ENCODE peak calls at places on chromosomes 12 and 14, in four cellular contexts. Y is gastrocnemius medialis, M is mammary epithelial cell, V is mesothelial cell of epicardium. W is an unnamed sample.

GRCh38 chr12:118549506-118550109 is 173.3 kb downstream of the SUDS3 start:
- DNase-seq in Y (no peak), M (no peak), V (no peak), W (no peak)

GRCh38 chr12:69055280-69055679 is 122.3 kb upstream of the CPM start:
- DNase-seq in Y (no peak), M (no peak), V (no peak), W (no peak)

GRCh38 chr14:23402296-23403138 is 5.6 kb downstream of the MYH6 start:
- DNase-seq in Y (peak; percentile 49), M (no peak), V (no peak), W (no peak)

GRCh38 chr12:40336573-40337199 is 111.9 kb downstream of the LRRK2 start:
- DNase-seq in Y (no peak), M (no peak), V (no peak), W (no peak)

GRCh38 chr12:31682136-31682962 is 22.9 kb downstream of the ETFBKMT start:
- DNase-seq in Y (peak; percentile 20), M (peak; percentile 73), V (no peak), W (peak; percentile 47)

GRCh38 chr14:38553586-38553985 is 297.7 kb upstream of the CLEC14A start:
- DNase-seq in Y (no peak), M (no peak), V (no peak), W (no peak)

GRCh38 chr14:59239030-59239429 is 50.6 kb downstream of the DAAM1 start:
- DNase-seq in Y (no peak), M (no peak), V (no peak), W (no peak)

GRCh38 chr14:51849095-51849494 is 11.3 kb upstream of the GNG2 start:
- DNase-seq in Y (no peak), M (peak; percentile 77), V (no peak), W (peak; percentile 59)

GRCh38 chr12:19402743-19403400 is 36.4 kb upstream of the AEBP2 start:
- DNase-seq in Y (peak; percentile 17), M (peak; percentile 21), V (no peak), W (no peak)

GRCh38 chr12:12323118-12323517 is 26.9 kb downstream of the MANSC1 start:
- DNase-seq in Y (no peak), M (no peak), V (no peak), W (no peak)

GRCh38 chr12:6943387-6943718 is 263 bp upstream of the RNU7-1 start:
- DNase-seq in Y (peak; percentile 88), M (peak; percentile 85), V (peak; percentile 74), W (peak; percentile 65)

GRCh38 chr14:79204591-79204990 is 1006.7 kb downstream of the DIO2 start:
- DNase-seq in Y (no peak), M (no peak), V (no peak), W (no peak)

GRCh38 chr12:85765443-85765842 is 70.8 kb downstream of the RASSF9 start:
- DNase-seq in Y (no peak), M (no peak), V (no peak), W (no peak)

GRCh38 chr12:92143280-92143679 is 2.4 kb downstream of the BTG1 start:
- DNase-seq in Y (no peak), M (no peak), V (no peak), W (no peak)

GRCh38 chr12:83603106-83603505 is 916.4 kb downstream of the TMTC2 start:
- DNase-seq in Y (no peak), M (no peak), V (no peak), W (no peak)

GRCh38 chr12:70812124-70812523 is 108.4 kb downstream of the PTPRR start:
- DNase-seq in Y (no peak), M (no peak), V (no peak), W (no peak)

GRCh38 chr14:33287204-33287603 is 348.5 kb downstream of the NPAS3 start:
- DNase-seq in Y (no peak), M (no peak), V (no peak), W (no peak)

GRCh38 chr12:33438890-33439586 is 581 bp downstream of the SYT10 start:
- DNase-seq in Y (no peak), M (peak; percentile 24), V (peak; percentile 71), W (no peak)

GRCh38 chr12:59626382-59626781 is 30.6 kb downstream of the SLC16A7 start:
- DNase-seq in Y (no peak), M (peak; percentile 73), V (no peak), W (no peak)

GRCh38 chr12:108729612-108730336 is 1.5 kb downstream of the CORO1C start:
- DNase-seq in Y (no peak), M (peak; percentile 78), V (no peak), W (no peak)

GRCh38 chr12:110688446-110689001 is 391 bp downstream of the HVCN1 start:
- DNase-seq in Y (no peak), M (no peak), V (no peak), W (no peak)

GRCh38 chr14:76883437-76883836 is 57.2 kb downstream of the LRRC74A start:
- DNase-seq in Y (no peak), M (no peak), V (no peak), W (no peak)

GRCh38 chr12:67042697-67043131 is 226.4 kb upstream of the CAND1 start:
- DNase-seq in Y (no peak), M (peak; percentile 62), V (no peak), W (no peak)

GRCh38 chr14:79552778-79553177 is 658.5 kb downstream of the DIO2 start:
- DNase-seq in Y (no peak), M (no peak), V (no peak), W (no peak)

GRCh38 chr12:107131832-107132616 is 38.7 kb upstream of the CRY1 start:
- DNase-seq in Y (no peak), M (peak; percentile 53), V (no peak), W (no peak)

GRCh38 chr12:26648999-26649398 is 184.0 kb downstream of the ITPR2 start:
- DNase-seq in Y (no peak), M (peak; percentile 9), V (no peak), W (no peak)

GRCh38 chr14:100536721-100537700 is 50.2 kb downstream of the BEGAIN start:
- DNase-seq in Y (peak; percentile 3), M (no peak), V (peak; percentile 34), W (no peak)

DNA sequence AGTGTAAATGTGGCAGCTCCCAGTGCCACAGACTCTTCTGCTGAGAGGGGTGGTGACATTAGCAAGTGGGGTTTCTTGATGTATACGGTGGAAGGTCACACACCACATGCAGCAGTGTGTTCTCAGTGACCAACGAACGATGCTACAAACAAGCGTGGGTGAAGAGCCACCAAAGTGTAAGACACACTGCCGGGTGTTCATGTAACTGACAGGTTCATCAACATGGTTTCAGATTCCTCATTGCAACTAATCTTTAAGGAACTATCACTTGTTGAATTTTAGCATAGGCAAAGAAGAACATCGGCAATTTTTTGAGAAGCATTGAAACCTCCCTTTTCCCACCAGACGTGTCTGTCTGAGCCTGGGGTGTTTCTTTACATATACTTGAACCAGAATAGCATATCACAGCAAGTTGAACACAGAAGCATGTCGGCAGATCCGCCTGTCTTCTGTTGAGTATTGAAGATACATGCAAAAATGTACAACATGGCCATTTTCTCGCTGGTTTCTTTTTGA is 58.8 kb downstream of the PPP2R5C start:
- DNase-seq in Y (no peak), M (no peak), V (no peak), W (peak; percentile 55)
- TF ChIP-seq CTCF in Y (no peak), M (no peak), V (no peak), W (no peak)

GRCh38 chr12:64407342-64408223 is 3.4 kb downstream of the XPOT start:
- DNase-seq in Y (no peak), M (no peak), V (no peak), W (no peak)

GRCh38 chr12:64418209-64418608 is 14.0 kb downstream of the XPOT start:
- DNase-seq in Y (no peak), M (no peak), V (no peak), W (no peak)

GRCh38 chr12:64411427-64411826 is 7.2 kb downstream of the XPOT start:
- DNase-seq in Y (no peak), M (no peak), V (no peak), W (no peak)

GRCh38 chr12:64413884-64414283 is 9.7 kb downstream of the XPOT start:
- DNase-seq in Y (no peak), M (no peak), V (no peak), W (no peak)

GRCh38 chr12:64412458-64412857 is 8.3 kb downstream of the XPOT start:
- DNase-seq in Y (no peak), M (no peak), V (no peak), W (no peak)
- TF ChIP-seq CTCF in Y (no peak), M (no peak), V (no peak), W (no peak)

DNA sequence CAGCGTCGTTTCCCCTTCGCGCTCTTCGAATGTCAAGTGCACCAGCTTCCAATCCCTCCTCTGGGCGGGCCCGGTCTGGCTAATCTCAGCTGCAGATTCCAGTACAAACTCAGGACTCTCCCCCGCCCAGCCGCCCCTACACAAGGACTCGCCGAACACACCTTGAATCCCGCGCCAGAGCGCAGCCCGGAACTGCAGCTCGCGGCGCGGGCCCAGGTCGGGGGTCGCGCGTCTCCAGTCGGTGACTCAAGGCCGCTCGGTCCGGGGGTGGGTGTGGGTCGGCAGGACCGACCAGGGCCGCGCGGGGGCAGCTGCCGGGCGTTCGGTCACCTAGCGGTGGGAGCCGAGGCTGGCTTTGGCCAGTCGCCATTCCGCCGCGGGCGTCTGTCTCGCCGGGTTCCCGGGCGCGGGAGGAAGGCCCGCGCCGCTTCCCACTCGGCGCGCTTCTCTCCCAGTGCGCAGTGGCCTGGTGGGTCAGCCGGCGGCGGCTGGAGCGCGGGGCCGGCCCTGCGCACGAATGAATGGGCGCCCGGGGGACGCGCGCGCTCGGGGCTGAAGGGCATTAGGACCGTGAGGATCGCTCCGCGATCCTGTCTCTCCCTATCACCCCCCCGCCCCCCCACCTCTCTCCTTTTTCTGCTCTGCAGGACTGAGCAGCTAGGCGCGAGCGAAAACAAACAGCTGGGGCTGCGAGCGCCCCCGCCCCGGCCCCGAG is at the start of gene GALNT16:
- DNase-seq in Y (no peak), M (no peak), V (peak; percentile 73), W (no peak)
- TF ChIP-seq CTCF in Y (peak; percentile 7), M (no peak), V (peak; percentile 51), W (no peak)

DNA sequence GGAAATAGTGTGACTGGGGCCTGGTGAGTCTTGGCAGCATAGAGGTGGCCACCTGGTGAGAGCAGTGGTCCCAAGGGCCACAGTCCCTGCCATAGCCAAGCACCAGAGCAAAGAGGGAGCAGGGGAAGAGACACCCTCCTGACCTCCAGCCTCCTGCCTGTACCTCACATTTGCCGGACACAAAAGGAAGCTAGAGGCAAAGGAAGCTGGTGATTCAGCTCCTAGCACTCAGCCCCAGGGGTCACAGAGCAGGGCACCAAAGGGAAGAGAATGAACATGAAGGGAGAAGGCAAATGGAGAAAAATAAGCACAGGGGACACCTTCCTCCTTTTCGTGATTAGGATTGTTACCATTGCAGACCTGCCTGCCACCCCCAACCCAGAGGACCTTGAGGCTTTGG is 216.8 kb downstream of the ZFP36L1 start:
- DNase-seq in Y (no peak), M (no peak), V (no peak), W (no peak)
- TF ChIP-seq CTCF in Y (no peak), M (no peak), V (no peak), W (no peak)